ENCODE peak calls at places on chromosome 12, in nine cellular contexts. One of them, this sample, is unnamed.

GRCh38 chr12:63857771-63858670 is 13.5 kb downstream of the SRGAP1 start:
- DNase-seq in lower lobe of right lung: no peak
- DNase-seq in neural crest cell: no peak
- DNase-seq in adrenal gland: no peak
- DNase-seq in NCI-H2029: no peak
- DNase-seq in left lung: no peak
- DNase-seq in SK-N-DZ: no peak
- DNase-seq in HT1080: no peak
- DNase-seq in effector CD4-positive, alpha-beta T cell: no peak
- DNase-seq in this sample: no peak

GRCh38 chr12:12587878-12588277 is 23.8 kb upstream of the CREBL2 start:
- DNase-seq in lower lobe of right lung: no peak
- DNase-seq in neural crest cell: no peak
- DNase-seq in adrenal gland: no peak
- DNase-seq in NCI-H2029: no peak
- DNase-seq in left lung: no peak
- DNase-seq in SK-N-DZ: no peak
- DNase-seq in HT1080: no peak
- DNase-seq in effector CD4-positive, alpha-beta T cell: no peak
- DNase-seq in this sample: no peak

GRCh38 chr12:43899574-43899973 is 63.7 kb downstream of the TMEM117 start:
- DNase-seq in lower lobe of right lung: no peak
- DNase-seq in neural crest cell: no peak
- DNase-seq in adrenal gland: no peak
- DNase-seq in NCI-H2029: no peak
- DNase-seq in left lung: no peak
- DNase-seq in SK-N-DZ: no peak
- DNase-seq in HT1080: no peak
- DNase-seq in effector CD4-positive, alpha-beta T cell: no peak
- DNase-seq in this sample: no peak

GRCh38 chr12:78977463-78977862 is 112.9 kb downstream of the SYT1 start:
- DNase-seq in lower lobe of right lung: no peak
- DNase-seq in neural crest cell: no peak
- DNase-seq in adrenal gland: no peak
- DNase-seq in NCI-H2029: no peak
- DNase-seq in left lung: no peak
- DNase-seq in SK-N-DZ: no peak
- DNase-seq in HT1080: peak
- DNase-seq in effector CD4-positive, alpha-beta T cell: no peak
- DNase-seq in this sample: peak

GRCh38 chr12:67161322-67161918 is 107.7 kb upstream of the CAND1 start:
- DNase-seq in lower lobe of right lung: no peak
- DNase-seq in neural crest cell: peak
- DNase-seq in adrenal gland: peak
- DNase-seq in NCI-H2029: peak
- DNase-seq in left lung: no peak
- DNase-seq in SK-N-DZ: peak
- DNase-seq in HT1080: peak
- DNase-seq in effector CD4-positive, alpha-beta T cell: peak
- DNase-seq in this sample: peak

GRCh38 chr12:4891866-4892265 is 17.8 kb upstream of the KCNA1 start:
- DNase-seq in lower lobe of right lung: no peak
- DNase-seq in neural crest cell: no peak
- DNase-seq in adrenal gland: no peak
- DNase-seq in NCI-H2029: no peak
- DNase-seq in left lung: no peak
- DNase-seq in SK-N-DZ: no peak
- DNase-seq in HT1080: no peak
- DNase-seq in effector CD4-positive, alpha-beta T cell: no peak
- DNase-seq in this sample: no peak

GRCh38 chr12:12349711-12350665 is at the start of gene MANSC1:
- DNase-seq in lower lobe of right lung: peak
- DNase-seq in neural crest cell: peak
- DNase-seq in adrenal gland: peak
- DNase-seq in NCI-H2029: peak
- DNase-seq in left lung: peak
- DNase-seq in SK-N-DZ: peak
- DNase-seq in HT1080: no peak
- DNase-seq in effector CD4-positive, alpha-beta T cell: peak
- DNase-seq in this sample: peak

GRCh38 chr12:89943461-89943860 is 234.8 kb upstream of the ATP2B1 start:
- DNase-seq in lower lobe of right lung: no peak
- DNase-seq in neural crest cell: no peak
- DNase-seq in adrenal gland: no peak
- DNase-seq in NCI-H2029: no peak
- DNase-seq in left lung: no peak
- DNase-seq in SK-N-DZ: no peak
- DNase-seq in HT1080: no peak
- DNase-seq in effector CD4-positive, alpha-beta T cell: no peak
- DNase-seq in this sample: no peak

GRCh38 chr12:5451251-5451650 is 19.3 kb downstream of the NTF3 start:
- DNase-seq in lower lobe of right lung: no peak
- DNase-seq in neural crest cell: no peak
- DNase-seq in adrenal gland: no peak
- DNase-seq in NCI-H2029: no peak
- DNase-seq in left lung: no peak
- DNase-seq in SK-N-DZ: no peak
- DNase-seq in HT1080: no peak
- DNase-seq in effector CD4-positive, alpha-beta T cell: no peak
- DNase-seq in this sample: no peak

GRCh38 chr12:96811083-96811482 is 96.0 kb upstream of the NEDD1 start:
- DNase-seq in lower lobe of right lung: no peak
- DNase-seq in neural crest cell: no peak
- DNase-seq in adrenal gland: no peak
- DNase-seq in NCI-H2029: no peak
- DNase-seq in left lung: no peak
- DNase-seq in SK-N-DZ: no peak
- DNase-seq in HT1080: peak
- DNase-seq in effector CD4-positive, alpha-beta T cell: no peak
- DNase-seq in this sample: no peak

GRCh38 chr12:121443193-121443829 is 43.4 kb downstream of the RNF34 start:
- DNase-seq in lower lobe of right lung: peak
- DNase-seq in neural crest cell: peak
- DNase-seq in adrenal gland: peak
- DNase-seq in NCI-H2029: peak
- DNase-seq in left lung: peak
- DNase-seq in SK-N-DZ: peak
- DNase-seq in HT1080: peak
- DNase-seq in effector CD4-positive, alpha-beta T cell: peak
- DNase-seq in this sample: peak

GRCh38 chr12:497501-498160 is 37.9 kb downstream of the B4GALNT3 start:
- DNase-seq in lower lobe of right lung: no peak
- DNase-seq in neural crest cell: no peak
- DNase-seq in adrenal gland: no peak
- DNase-seq in NCI-H2029: no peak
- DNase-seq in left lung: no peak
- DNase-seq in SK-N-DZ: no peak
- DNase-seq in HT1080: no peak
- DNase-seq in effector CD4-positive, alpha-beta T cell: no peak
- DNase-seq in this sample: no peak

GRCh38 chr12:115763982-115764621 is 513.4 kb downstream of the MED13L start:
- DNase-seq in lower lobe of right lung: no peak
- DNase-seq in neural crest cell: no peak
- DNase-seq in adrenal gland: no peak
- DNase-seq in NCI-H2029: peak
- DNase-seq in left lung: no peak
- DNase-seq in SK-N-DZ: no peak
- DNase-seq in HT1080: no peak
- DNase-seq in effector CD4-positive, alpha-beta T cell: no peak
- DNase-seq in this sample: no peak

GRCh38 chr12:77667101-77667500 is 163.6 kb upstream of the NAV3 start:
- DNase-seq in lower lobe of right lung: no peak
- DNase-seq in neural crest cell: no peak
- DNase-seq in adrenal gland: no peak
- DNase-seq in NCI-H2029: no peak
- DNase-seq in left lung: peak
- DNase-seq in SK-N-DZ: no peak
- DNase-seq in HT1080: peak
- DNase-seq in effector CD4-positive, alpha-beta T cell: no peak
- DNase-seq in this sample: no peak

GRCh38 chr12:88896958-88897357 is 316.7 kb upstream of the KITLG start:
- DNase-seq in lower lobe of right lung: no peak
- DNase-seq in neural crest cell: no peak
- DNase-seq in adrenal gland: no peak
- DNase-seq in NCI-H2029: no peak
- DNase-seq in left lung: no peak
- DNase-seq in SK-N-DZ: no peak
- DNase-seq in HT1080: peak
- DNase-seq in effector CD4-positive, alpha-beta T cell: no peak
- DNase-seq in this sample: no peak

GRCh38 chr12:104673294-104674062 is 216.7 kb downstream of the CHST11 start:
- DNase-seq in lower lobe of right lung: no peak
- DNase-seq in neural crest cell: no peak
- DNase-seq in adrenal gland: peak
- DNase-seq in NCI-H2029: no peak
- DNase-seq in left lung: no peak
- DNase-seq in SK-N-DZ: peak
- DNase-seq in HT1080: no peak
- DNase-seq in effector CD4-positive, alpha-beta T cell: no peak
- DNase-seq in this sample: no peak

GRCh38 chr12:11836964-11837286 is 187.5 kb downstream of the ETV6 start:
- DNase-seq in lower lobe of right lung: no peak
- DNase-seq in neural crest cell: no peak
- DNase-seq in adrenal gland: peak
- DNase-seq in NCI-H2029: no peak
- DNase-seq in left lung: no peak
- DNase-seq in SK-N-DZ: no peak
- DNase-seq in HT1080: no peak
- DNase-seq in effector CD4-positive, alpha-beta T cell: no peak
- DNase-seq in this sample: no peak

GRCh38 chr12:81758421-81759214 is 532 bp downstream of the PPFIA2 start:
- DNase-seq in lower lobe of right lung: no peak
- DNase-seq in neural crest cell: peak
- DNase-seq in adrenal gland: no peak
- DNase-seq in NCI-H2029: no peak
- DNase-seq in left lung: peak
- DNase-seq in SK-N-DZ: peak
- DNase-seq in HT1080: peak
- DNase-seq in effector CD4-positive, alpha-beta T cell: no peak
- DNase-seq in this sample: no peak

GRCh38 chr12:115404761-115405470 is 720.9 kb upstream of the TBX3 start:
- DNase-seq in lower lobe of right lung: no peak
- DNase-seq in neural crest cell: no peak
- DNase-seq in adrenal gland: no peak
- DNase-seq in NCI-H2029: no peak
- DNase-seq in left lung: no peak
- DNase-seq in SK-N-DZ: no peak
- DNase-seq in HT1080: peak
- DNase-seq in effector CD4-positive, alpha-beta T cell: no peak
- DNase-seq in this sample: no peak

GRCh38 chr12:10849425-10849878 is at the start of gene PRR4:
- DNase-seq in lower lobe of right lung: no peak
- DNase-seq in neural crest cell: no peak
- DNase-seq in adrenal gland: no peak
- DNase-seq in NCI-H2029: no peak
- DNase-seq in left lung: no peak
- DNase-seq in SK-N-DZ: no peak
- DNase-seq in HT1080: peak
- DNase-seq in effector CD4-positive, alpha-beta T cell: no peak
- DNase-seq in this sample: peak

GRCh38 chr12:122001379-122002209 is 20.1 kb upstream of the BCL7A start:
- DNase-seq in lower lobe of right lung: peak
- DNase-seq in neural crest cell: no peak
- DNase-seq in adrenal gland: no peak
- DNase-seq in NCI-H2029: no peak
- DNase-seq in left lung: no peak
- DNase-seq in SK-N-DZ: no peak
- DNase-seq in HT1080: no peak
- DNase-seq in effector CD4-positive, alpha-beta T cell: no peak
- DNase-seq in this sample: no peak

GRCh38 chr12:49776413-49776812 is 35.1 kb downstream of the TMBIM6 start:
- DNase-seq in lower lobe of right lung: peak
- DNase-seq in neural crest cell: peak
- DNase-seq in adrenal gland: peak
- DNase-seq in NCI-H2029: peak
- DNase-seq in left lung: peak
- DNase-seq in SK-N-DZ: peak
- DNase-seq in HT1080: peak
- DNase-seq in effector CD4-positive, alpha-beta T cell: no peak
- DNase-seq in this sample: peak

GRCh38 chr12:3158851-3159465 is 81.8 kb downstream of the TSPAN9 start:
- DNase-seq in lower lobe of right lung: no peak
- DNase-seq in neural crest cell: no peak
- DNase-seq in adrenal gland: no peak
- DNase-seq in NCI-H2029: no peak
- DNase-seq in left lung: no peak
- DNase-seq in SK-N-DZ: no peak
- DNase-seq in HT1080: no peak
- DNase-seq in effector CD4-positive, alpha-beta T cell: no peak
- DNase-seq in this sample: no peak

GRCh38 chr12:19402743-19403400 is 36.4 kb upstream of the AEBP2 start:
- DNase-seq in lower lobe of right lung: peak
- DNase-seq in neural crest cell: no peak
- DNase-seq in adrenal gland: no peak
- DNase-seq in NCI-H2029: peak
- DNase-seq in left lung: no peak
- DNase-seq in SK-N-DZ: no peak
- DNase-seq in HT1080: peak
- DNase-seq in effector CD4-positive, alpha-beta T cell: no peak
- DNase-seq in this sample: no peak

GRCh38 chr12:2856901-2857495 is at the start of gene TEX52:
- DNase-seq in lower lobe of right lung: no peak
- DNase-seq in neural crest cell: no peak
- DNase-seq in adrenal gland: no peak
- DNase-seq in NCI-H2029: peak
- DNase-seq in left lung: no peak
- DNase-seq in SK-N-DZ: no peak
- DNase-seq in HT1080: no peak
- DNase-seq in effector CD4-positive, alpha-beta T cell: no peak
- DNase-seq in this sample: no peak

GRCh38 chr12:17579148-17580026 is 510.6 kb downstream of the RERGL start:
- DNase-seq in lower lobe of right lung: no peak
- DNase-seq in neural crest cell: no peak
- DNase-seq in adrenal gland: no peak
- DNase-seq in NCI-H2029: no peak
- DNase-seq in left lung: no peak
- DNase-seq in SK-N-DZ: no peak
- DNase-seq in HT1080: no peak
- DNase-seq in effector CD4-positive, alpha-beta T cell: no peak
- DNase-seq in this sample: no peak

GRCh38 chr12:41576925-41577324 is 388.8 kb downstream of the PDZRN4 start:
- DNase-seq in lower lobe of right lung: no peak
- DNase-seq in neural crest cell: no peak
- DNase-seq in adrenal gland: no peak
- DNase-seq in NCI-H2029: no peak
- DNase-seq in left lung: no peak
- DNase-seq in SK-N-DZ: no peak
- DNase-seq in HT1080: peak
- DNase-seq in effector CD4-positive, alpha-beta T cell: no peak
- DNase-seq in this sample: no peak

GRCh38 chr12:110858848-110859247 is 12.1 kb downstream of the CCDC63 start:
- DNase-seq in lower lobe of right lung: no peak
- DNase-seq in neural crest cell: no peak
- DNase-seq in adrenal gland: no peak
- DNase-seq in NCI-H2029: no peak
- DNase-seq in left lung: no peak
- DNase-seq in SK-N-DZ: no peak
- DNase-seq in HT1080: no peak
- DNase-seq in effector CD4-positive, alpha-beta T cell: no peak
- DNase-seq in this sample: no peak

GRCh38 chr12:120687570-120688289 is 781 bp downstream of the MLEC start:
- DNase-seq in lower lobe of right lung: peak
- DNase-seq in neural crest cell: no peak
- DNase-seq in adrenal gland: no peak
- DNase-seq in NCI-H2029: no peak
- DNase-seq in left lung: no peak
- DNase-seq in SK-N-DZ: no peak
- DNase-seq in HT1080: no peak
- DNase-seq in effector CD4-positive, alpha-beta T cell: peak
- DNase-seq in this sample: peak

GRCh38 chr12:112979281-112979680 is 962 bp downstream of the OAS2 start:
- DNase-seq in lower lobe of right lung: no peak
- DNase-seq in neural crest cell: no peak
- DNase-seq in adrenal gland: no peak
- DNase-seq in NCI-H2029: no peak
- DNase-seq in left lung: no peak
- DNase-seq in SK-N-DZ: no peak
- DNase-seq in HT1080: no peak
- DNase-seq in effector CD4-positive, alpha-beta T cell: no peak
- DNase-seq in this sample: no peak

GRCh38 chr12:89783321-89784060 is 74.9 kb upstream of the ATP2B1 start:
- DNase-seq in lower lobe of right lung: no peak
- DNase-seq in neural crest cell: no peak
- DNase-seq in adrenal gland: no peak
- DNase-seq in NCI-H2029: no peak
- DNase-seq in left lung: no peak
- DNase-seq in SK-N-DZ: peak
- DNase-seq in HT1080: peak
- DNase-seq in effector CD4-positive, alpha-beta T cell: no peak
- DNase-seq in this sample: peak